ENCODE peak calls at places on chromosomes 5 and 9, in five cellular contexts. L is HepG2, V is brain microvascular endothelial cell, N is spleen, I is SJSA1. H is an unnamed sample.

GRCh38 chr5:4245076-4245475 is 649.4 kb downstream of the IRX1 start:
- DNase-seq in I (no peak), N (no peak), V (no peak), L (no peak), H (no peak)

GRCh38 chr9:137222190-137223077 is at the start of gene RNF208:
- DNase-seq in V (no peak), N (peak; percentile 88), L (no peak), I (no peak), H (no peak)

GRCh38 chr9:88258587-88258986 is 120.3 kb upstream of the SPATA31C2 start:
- DNase-seq in N (no peak), L (no peak), V (no peak), I (no peak), H (no peak)

GRCh38 chr5:145220491-145220890 is 614.7 kb downstream of the PRELID2 start:
- DNase-seq in L (no peak), N (no peak), V (no peak), I (no peak), H (no peak)

GRCh38 chr9:134399435-134400056 is 73.3 kb downstream of the RXRA start:
- DNase-seq in N (no peak), I (no peak), V (peak; percentile 47), L (no peak), H (no peak)

GRCh38 chr5:9582406-9582805 is 36.5 kb upstream of the SEMA5A start:
- DNase-seq in L (no peak), I (no peak), V (no peak), N (no peak), H (no peak)

GRCh38 chr9:137095664-137096517 is 9.1 kb downstream of the MAN1B1 start:
- DNase-seq in V (no peak), N (peak; percentile 91), L (no peak), I (no peak), H (no peak)

GRCh38 chr5:16666861-16667481 is 50.2 kb upstream of the RETREG1 start:
- DNase-seq in N (no peak), L (peak; percentile 7), V (no peak), I (no peak), H (no peak)

GRCh38 chr9:12463641-12464040 is 229.5 kb upstream of the TYRP1 start:
- DNase-seq in L (no peak), I (no peak), V (no peak), N (no peak), H (no peak)

GRCh38 chr9:31873717-31874116 is 510.7 kb upstream of the ACO1 start:
- DNase-seq in N (no peak), L (no peak), V (no peak), I (no peak), H (no peak)

GRCh38 chr5:80668016-80668969 is 13.5 kb upstream of the DHFR start:
- DNase-seq in I (no peak), N (peak; percentile 79), V (no peak), L (peak; percentile 56), H (no peak)

GRCh38 chr9:9771314-9771713 is 841.5 kb downstream of the PTPRD start:
- DNase-seq in I (no peak), N (no peak), V (no peak), L (no peak), H (no peak)

GRCh38 chr9:17958363-17958762 is 379.5 kb downstream of the SH3GL2 start:
- DNase-seq in N (no peak), V (no peak), L (no peak), I (no peak), H (no peak)

GRCh38 chr5:38726279-38726678 is 119.5 kb upstream of the OSMR start:
- DNase-seq in N (no peak), V (no peak), I (no peak), L (no peak), H (no peak)

GRCh38 chr9:114426046-114426948 is 38.5 kb upstream of the AKNA start:
- DNase-seq in L (no peak), I (no peak), N (peak; percentile 50), V (no peak), H (no peak)

GRCh38 chr9:110077926-110078325 is 130.0 kb downstream of the C9orf152 start:
- DNase-seq in N (no peak), I (no peak), L (no peak), V (no peak), H (no peak)

GRCh38 chr9:110083866-110084265 is 124.1 kb downstream of the C9orf152 start:
- DNase-seq in N (no peak), L (no peak), V (no peak), I (no peak), H (no peak)

GRCh38 chr9:110076894-110077725 is 130.8 kb downstream of the C9orf152 start:
- DNase-seq in I (peak; percentile 72), V (peak; percentile 78), N (no peak), L (no peak), H (no peak)

GRCh38 chr9:110078626-110079025 is 129.3 kb downstream of the C9orf152 start:
- DNase-seq in V (no peak), N (no peak), L (no peak), I (no peak), H (no peak)

GRCh38 chr9:110081395-110081794 is 126.6 kb downstream of the C9orf152 start:
- DNase-seq in L (no peak), I (peak; percentile 51), N (no peak), V (peak; percentile 28), H (no peak)
- H3K4me3 ChIP-seq in L (no peak overlapping the region), I (no peak overlapping the region), N (no peak overlapping the region), V (no peak overlapping the region), H (no peak overlapping the region)

GRCh38 chr5:134024811-134025210 is 20.0 kb upstream of the VDAC1 start:
- DNase-seq in I (no peak), V (no peak), N (peak; percentile 36), L (no peak), H (no peak)

GRCh38 chr5:134020188-134020587 is 15.4 kb upstream of the VDAC1 start:
- DNase-seq in I (no peak), L (peak; percentile 56), N (peak; percentile 33), V (no peak), H (no peak)

GRCh38 chr5:134019636-134020035 is 14.9 kb upstream of the VDAC1 start:
- DNase-seq in V (no peak), I (no peak), N (peak; percentile 35), L (no peak), H (no peak)

GRCh38 chr5:134018986-134019316 is 14.2 kb upstream of the VDAC1 start:
- DNase-seq in L (no peak), I (no peak), N (no peak), V (no peak), H (no peak)

GRCh38 chr5:134022333-134022732 is 17.6 kb upstream of the VDAC1 start:
- DNase-seq in V (no peak), I (no peak), N (no peak), L (no peak), H (no peak)
- H3K27ac ChIP-seq in V (no peak overlapping the region), I (no peak overlapping the region), N (no peak overlapping the region), L (no peak overlapping the region), H (no peak overlapping the region)

GRCh38 chr9:132582786-132583583 is 579 bp downstream of the BARHL1 start:
- DNase-seq in V (no peak), N (peak; percentile 62), I (no peak), L (no peak), H (no peak)

GRCh38 chr9:132585954-132586829 is 3.8 kb downstream of the BARHL1 start:
- DNase-seq in I (no peak), V (no peak), L (no peak), N (no peak), H (no peak)

GRCh38 chr9:132583584-132584304 is 1.3 kb downstream of the BARHL1 start:
- DNase-seq in L (no peak), I (no peak), N (no peak), V (no peak), H (no peak)

GRCh38 chr9:132586830-132587483 is 4.6 kb downstream of the BARHL1 start:
- DNase-seq in L (no peak), V (no peak), N (no peak), I (no peak), H (no peak)

DNA sequence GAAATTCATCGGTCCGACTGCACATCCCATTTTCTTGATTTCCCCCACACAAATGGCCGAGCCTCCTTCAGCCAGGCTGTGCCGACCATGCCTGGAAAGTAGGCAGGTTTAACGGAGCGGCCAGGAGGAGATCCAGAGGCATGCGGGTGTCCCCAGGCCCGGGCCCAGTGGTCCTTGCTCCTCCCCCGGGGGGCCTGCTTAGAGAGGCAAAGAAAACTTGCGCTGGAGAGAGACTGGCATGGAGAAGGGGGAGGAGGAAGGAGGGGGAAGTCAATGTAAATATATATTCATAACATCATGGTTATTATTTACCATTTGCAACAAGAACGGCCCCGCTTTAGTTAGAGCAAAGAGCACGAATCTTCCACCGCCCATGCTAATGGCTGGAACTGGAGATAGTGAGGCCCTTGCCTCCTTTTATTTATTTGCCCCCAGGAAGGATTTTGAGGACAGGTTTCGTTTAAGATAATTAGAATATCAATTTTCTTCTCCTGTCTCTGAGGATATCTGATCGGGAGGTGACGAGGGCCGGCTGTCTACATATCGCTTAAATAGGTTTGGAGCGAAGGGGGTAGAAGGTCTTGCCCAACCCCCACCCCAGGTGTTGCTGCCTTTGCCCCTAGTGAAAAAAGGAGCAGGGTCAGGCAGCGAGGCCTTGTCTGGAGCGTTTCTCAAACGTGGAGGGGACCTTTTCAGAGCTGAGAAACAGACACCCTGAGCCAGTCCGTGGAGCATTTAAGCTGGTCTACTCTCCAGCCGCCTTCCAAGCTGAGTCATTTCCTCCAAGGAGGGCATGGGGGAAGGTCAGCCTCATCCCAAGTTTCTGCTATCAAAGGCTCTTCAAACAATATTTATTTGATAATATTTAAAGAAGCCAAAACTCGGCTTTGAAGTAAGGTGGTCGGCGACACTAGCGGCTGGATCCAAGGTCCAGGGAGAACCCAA is 2.5 kb downstream of the BARHL1 start:
- DNase-seq in L (no peak), I (no peak), V (no peak), N (no peak), H (no peak)
- H3K27me3 ChIP-seq in L (peaks cover 16% of the 10 kb centered on the region), I (peaks cover 96% of the 10 kb centered on the region), V (peaks cover 95% of the 10 kb centered on the region), N (peaks cover 100% of the 10 kb centered on the region), H (no peaks in the 10 kb centered on the region)

GRCh38 chr9:127761491-127761904 is 17.0 kb downstream of the SH2D3C start:
- DNase-seq in I (no peak), V (no peak), L (no peak), N (no peak), H (no peak)
- H3K4me3 ChIP-seq in I (no peak overlapping the region), V (no peak overlapping the region), L (no peak overlapping the region), N (no peak overlapping the region), H (no peak overlapping the region)

GRCh38 chr5:1480806-1481205 is 35.6 kb upstream of the SLC6A3 start:
- DNase-seq in L (no peak), V (no peak), N (peak; percentile 78), I (no peak), H (no peak)
- H3K27ac ChIP-seq in L (no peak overlapping the region), V (no peak overlapping the region), N (peak overlapping the region; percentile 84), I (no peak overlapping the region), H (no peak overlapping the region)

GRCh38 chr9:93962041-93962440 is 6.9 kb upstream of the BARX1 start:
- DNase-seq in I (no peak), V (no peak), L (no peak), N (no peak), H (no peak)
- H3K27me3 ChIP-seq in I (no peaks in the 10 kb centered on the region), V (peaks cover 45% of the 10 kb centered on the region), L (peaks cover 13% of the 10 kb centered on the region), N (peaks cover 97% of the 10 kb centered on the region), H (no peaks in the 10 kb centered on the region)

GRCh38 chr9:35996358-35996970 is 38.5 kb upstream of the OR2S2 start:
- DNase-seq in L (no peak), I (no peak), V (peak; percentile 47), N (no peak), H (no peak)
- H3K4me3 ChIP-seq in L (no peak overlapping the region), I (no peak overlapping the region), V (no peak overlapping the region), N (no peak overlapping the region), H (no peak overlapping the region)

GRCh38 chr5:149552761-149553160 is 1.5 kb upstream of the CSNK1A1 start:
- DNase-seq in L (no peak), I (no peak), N (no peak), V (no peak), H (no peak)
- H3K27ac ChIP-seq in L (no peak overlapping the region), I (no peak overlapping the region), N (no peak overlapping the region), V (no peak overlapping the region), H (no peak overlapping the region)